ENCODE peak calls at places on chromosomes 7 and 10, in ten cellular contexts. One of them, this sample, is unnamed.

GRCh38 chr7:96017877-96018276 is 245.5 kb downstream of the DYNC1I1 start:
- DNase-seq in fibroblast of lung: no peak
- DNase-seq in activated CD4-positive, CD25-positive, alpha-beta regulatory T cell: no peak
- DNase-seq in AG08395: no peak
- DNase-seq in stimulated activated CD8-positive, alpha-beta memory T cell treated with anti-CD3 and anti-CD28 coated beads, Interleukin-12 subunit alpha, Interleukin-12 subunit beta, amount 100 ng/mL, for 4 hours: no peak
- DNase-seq in naive thymus-derived CD8-positive, alpha-beta T cell: no peak
- DNase-seq in NCI-H1417: peak; percentile 89
- DNase-seq in GM04504: no peak
- DNase-seq in AG04450: no peak
- DNase-seq in HCT116: no peak
- DNase-seq in this sample: no peak

GRCh38 chr7:131538071-131538790 is 18.2 kb downstream of the PODXL start:
- DNase-seq in fibroblast of lung: peak; percentile 69
- DNase-seq in activated CD4-positive, CD25-positive, alpha-beta regulatory T cell: no peak
- DNase-seq in AG08395: peak; percentile 53
- DNase-seq in stimulated activated CD8-positive, alpha-beta memory T cell treated with anti-CD3 and anti-CD28 coated beads, Interleukin-12 subunit alpha, Interleukin-12 subunit beta, amount 100 ng/mL, for 4 hours: no peak
- DNase-seq in naive thymus-derived CD8-positive, alpha-beta T cell: no peak
- DNase-seq in NCI-H1417: no peak
- DNase-seq in GM04504: no peak
- DNase-seq in AG04450: no peak
- DNase-seq in HCT116: peak; percentile 72
- DNase-seq in this sample: no peak

GRCh38 chr7:121428857-121429489 is 32.9 kb upstream of the FAM3C start:
- DNase-seq in fibroblast of lung: peak; percentile 71
- DNase-seq in activated CD4-positive, CD25-positive, alpha-beta regulatory T cell: no peak
- DNase-seq in AG08395: no peak
- DNase-seq in stimulated activated CD8-positive, alpha-beta memory T cell treated with anti-CD3 and anti-CD28 coated beads, Interleukin-12 subunit alpha, Interleukin-12 subunit beta, amount 100 ng/mL, for 4 hours: no peak
- DNase-seq in naive thymus-derived CD8-positive, alpha-beta T cell: no peak
- DNase-seq in NCI-H1417: no peak
- DNase-seq in GM04504: peak; percentile 24
- DNase-seq in AG04450: no peak
- DNase-seq in HCT116: no peak
- DNase-seq in this sample: no peak

GRCh38 chr10:24383681-24384106 is 174.8 kb downstream of the KIAA1217 start:
- DNase-seq in fibroblast of lung: peak; percentile 99
- DNase-seq in activated CD4-positive, CD25-positive, alpha-beta regulatory T cell: no peak
- DNase-seq in AG08395: peak; percentile 89
- DNase-seq in stimulated activated CD8-positive, alpha-beta memory T cell treated with anti-CD3 and anti-CD28 coated beads, Interleukin-12 subunit alpha, Interleukin-12 subunit beta, amount 100 ng/mL, for 4 hours: no peak
- DNase-seq in naive thymus-derived CD8-positive, alpha-beta T cell: no peak
- DNase-seq in NCI-H1417: no peak
- DNase-seq in GM04504: peak; percentile 70
- DNase-seq in AG04450: peak; percentile 95
- DNase-seq in HCT116: peak; percentile 81
- DNase-seq in this sample: peak; percentile 84

GRCh38 chr10:125824736-125825135 is 1.4 kb downstream of the BCCIP start:
- DNase-seq in fibroblast of lung: peak; percentile 61
- DNase-seq in activated CD4-positive, CD25-positive, alpha-beta regulatory T cell: no peak
- DNase-seq in AG08395: peak; percentile 18
- DNase-seq in stimulated activated CD8-positive, alpha-beta memory T cell treated with anti-CD3 and anti-CD28 coated beads, Interleukin-12 subunit alpha, Interleukin-12 subunit beta, amount 100 ng/mL, for 4 hours: no peak
- DNase-seq in naive thymus-derived CD8-positive, alpha-beta T cell: no peak
- DNase-seq in NCI-H1417: no peak
- DNase-seq in GM04504: no peak
- DNase-seq in AG04450: no peak
- DNase-seq in HCT116: no peak
- DNase-seq in this sample: peak; percentile 24

GRCh38 chr10:71767420-71768035 is 5.8 kb downstream of the VSIR start:
- DNase-seq in fibroblast of lung: peak; percentile 42
- DNase-seq in activated CD4-positive, CD25-positive, alpha-beta regulatory T cell: no peak
- DNase-seq in AG08395: peak; percentile 39
- DNase-seq in stimulated activated CD8-positive, alpha-beta memory T cell treated with anti-CD3 and anti-CD28 coated beads, Interleukin-12 subunit alpha, Interleukin-12 subunit beta, amount 100 ng/mL, for 4 hours: no peak
- DNase-seq in naive thymus-derived CD8-positive, alpha-beta T cell: no peak
- DNase-seq in NCI-H1417: no peak
- DNase-seq in GM04504: no peak
- DNase-seq in AG04450: no peak
- DNase-seq in HCT116: no peak
- DNase-seq in this sample: peak; percentile 86

GRCh38 chr7:81514546-81514945 is 255.3 kb downstream of the HGF start:
- DNase-seq in fibroblast of lung: no peak
- DNase-seq in activated CD4-positive, CD25-positive, alpha-beta regulatory T cell: no peak
- DNase-seq in AG08395: no peak
- DNase-seq in stimulated activated CD8-positive, alpha-beta memory T cell treated with anti-CD3 and anti-CD28 coated beads, Interleukin-12 subunit alpha, Interleukin-12 subunit beta, amount 100 ng/mL, for 4 hours: no peak
- DNase-seq in naive thymus-derived CD8-positive, alpha-beta T cell: no peak
- DNase-seq in NCI-H1417: no peak
- DNase-seq in GM04504: no peak
- DNase-seq in AG04450: no peak
- DNase-seq in HCT116: no peak
- DNase-seq in this sample: no peak

GRCh38 chr10:8272794-8273425 is 218.4 kb downstream of the GATA3 start:
- DNase-seq in fibroblast of lung: no peak
- DNase-seq in activated CD4-positive, CD25-positive, alpha-beta regulatory T cell: no peak
- DNase-seq in AG08395: no peak
- DNase-seq in stimulated activated CD8-positive, alpha-beta memory T cell treated with anti-CD3 and anti-CD28 coated beads, Interleukin-12 subunit alpha, Interleukin-12 subunit beta, amount 100 ng/mL, for 4 hours: no peak
- DNase-seq in naive thymus-derived CD8-positive, alpha-beta T cell: no peak
- DNase-seq in NCI-H1417: no peak
- DNase-seq in GM04504: no peak
- DNase-seq in AG04450: no peak
- DNase-seq in HCT116: no peak
- DNase-seq in this sample: no peak

GRCh38 chr10:119279441-119279840 is 72.1 kb downstream of the GRK5 start:
- DNase-seq in fibroblast of lung: no peak
- DNase-seq in activated CD4-positive, CD25-positive, alpha-beta regulatory T cell: no peak
- DNase-seq in AG08395: no peak
- DNase-seq in stimulated activated CD8-positive, alpha-beta memory T cell treated with anti-CD3 and anti-CD28 coated beads, Interleukin-12 subunit alpha, Interleukin-12 subunit beta, amount 100 ng/mL, for 4 hours: no peak
- DNase-seq in naive thymus-derived CD8-positive, alpha-beta T cell: no peak
- DNase-seq in NCI-H1417: no peak
- DNase-seq in GM04504: no peak
- DNase-seq in AG04450: no peak
- DNase-seq in HCT116: no peak
- DNase-seq in this sample: no peak

GRCh38 chr10:131902211-131902610 is 1.4 kb downstream of the PPP2R2D start:
- DNase-seq in fibroblast of lung: no peak
- DNase-seq in activated CD4-positive, CD25-positive, alpha-beta regulatory T cell: no peak
- DNase-seq in AG08395: no peak
- DNase-seq in stimulated activated CD8-positive, alpha-beta memory T cell treated with anti-CD3 and anti-CD28 coated beads, Interleukin-12 subunit alpha, Interleukin-12 subunit beta, amount 100 ng/mL, for 4 hours: no peak
- DNase-seq in naive thymus-derived CD8-positive, alpha-beta T cell: no peak
- DNase-seq in NCI-H1417: no peak
- DNase-seq in GM04504: no peak
- DNase-seq in AG04450: no peak
- DNase-seq in HCT116: no peak
- DNase-seq in this sample: no peak

GRCh38 chr7:26990268-26990667 is 105.5 kb downstream of the HOXA1 start:
- DNase-seq in fibroblast of lung: peak; percentile 22
- DNase-seq in activated CD4-positive, CD25-positive, alpha-beta regulatory T cell: no peak
- DNase-seq in AG08395: no peak
- DNase-seq in stimulated activated CD8-positive, alpha-beta memory T cell treated with anti-CD3 and anti-CD28 coated beads, Interleukin-12 subunit alpha, Interleukin-12 subunit beta, amount 100 ng/mL, for 4 hours: no peak
- DNase-seq in naive thymus-derived CD8-positive, alpha-beta T cell: no peak
- DNase-seq in NCI-H1417: peak; percentile 9
- DNase-seq in GM04504: no peak
- DNase-seq in AG04450: no peak
- DNase-seq in HCT116: no peak
- DNase-seq in this sample: no peak

GRCh38 chr10:112823604-112824003 is 126.4 kb upstream of the TCF7L2 start:
- DNase-seq in fibroblast of lung: no peak
- DNase-seq in activated CD4-positive, CD25-positive, alpha-beta regulatory T cell: no peak
- DNase-seq in AG08395: no peak
- DNase-seq in stimulated activated CD8-positive, alpha-beta memory T cell treated with anti-CD3 and anti-CD28 coated beads, Interleukin-12 subunit alpha, Interleukin-12 subunit beta, amount 100 ng/mL, for 4 hours: no peak
- DNase-seq in naive thymus-derived CD8-positive, alpha-beta T cell: no peak
- DNase-seq in NCI-H1417: no peak
- DNase-seq in GM04504: no peak
- DNase-seq in AG04450: no peak
- DNase-seq in HCT116: no peak
- DNase-seq in this sample: no peak

GRCh38 chr10:103114876-103115275 is 78.2 kb downstream of the NT5C2 start:
- DNase-seq in fibroblast of lung: peak; percentile 11
- DNase-seq in activated CD4-positive, CD25-positive, alpha-beta regulatory T cell: no peak
- DNase-seq in AG08395: no peak
- DNase-seq in stimulated activated CD8-positive, alpha-beta memory T cell treated with anti-CD3 and anti-CD28 coated beads, Interleukin-12 subunit alpha, Interleukin-12 subunit beta, amount 100 ng/mL, for 4 hours: no peak
- DNase-seq in naive thymus-derived CD8-positive, alpha-beta T cell: no peak
- DNase-seq in NCI-H1417: no peak
- DNase-seq in GM04504: no peak
- DNase-seq in AG04450: no peak
- DNase-seq in HCT116: no peak
- DNase-seq in this sample: no peak

GRCh38 chr7:4830176-4830575 is 31.7 kb downstream of the PAPOLB start:
- DNase-seq in fibroblast of lung: peak; percentile 48
- DNase-seq in activated CD4-positive, CD25-positive, alpha-beta regulatory T cell: no peak
- DNase-seq in AG08395: peak; percentile 48
- DNase-seq in stimulated activated CD8-positive, alpha-beta memory T cell treated with anti-CD3 and anti-CD28 coated beads, Interleukin-12 subunit alpha, Interleukin-12 subunit beta, amount 100 ng/mL, for 4 hours: peak; percentile 6
- DNase-seq in naive thymus-derived CD8-positive, alpha-beta T cell: peak; percentile 30
- DNase-seq in NCI-H1417: peak; percentile 33
- DNase-seq in GM04504: peak; percentile 22
- DNase-seq in AG04450: peak; percentile 20
- DNase-seq in HCT116: peak; percentile 41
- DNase-seq in this sample: peak; percentile 74

GRCh38 chr10:131452926-131453771 is 141.6 kb upstream of the TCERG1L start:
- DNase-seq in fibroblast of lung: no peak
- DNase-seq in activated CD4-positive, CD25-positive, alpha-beta regulatory T cell: no peak
- DNase-seq in AG08395: no peak
- DNase-seq in stimulated activated CD8-positive, alpha-beta memory T cell treated with anti-CD3 and anti-CD28 coated beads, Interleukin-12 subunit alpha, Interleukin-12 subunit beta, amount 100 ng/mL, for 4 hours: no peak
- DNase-seq in naive thymus-derived CD8-positive, alpha-beta T cell: no peak
- DNase-seq in NCI-H1417: no peak
- DNase-seq in GM04504: no peak
- DNase-seq in AG04450: no peak
- DNase-seq in HCT116: no peak
- DNase-seq in this sample: no peak

GRCh38 chr10:72272689-72273409 is 875 bp upstream of the DDIT4 start:
- DNase-seq in fibroblast of lung: peak; percentile 92
- DNase-seq in activated CD4-positive, CD25-positive, alpha-beta regulatory T cell: no peak
- DNase-seq in AG08395: peak; percentile 92
- DNase-seq in stimulated activated CD8-positive, alpha-beta memory T cell treated with anti-CD3 and anti-CD28 coated beads, Interleukin-12 subunit alpha, Interleukin-12 subunit beta, amount 100 ng/mL, for 4 hours: no peak
- DNase-seq in naive thymus-derived CD8-positive, alpha-beta T cell: no peak
- DNase-seq in NCI-H1417: peak; percentile 85
- DNase-seq in GM04504: peak; percentile 98
- DNase-seq in AG04450: peak; percentile 94
- DNase-seq in HCT116: peak; percentile 80
- DNase-seq in this sample: peak; percentile 86

GRCh38 chr7:130363156-130363847 is 17.0 kb upstream of the CPA1 start:
- DNase-seq in fibroblast of lung: peak; percentile 100
- DNase-seq in activated CD4-positive, CD25-positive, alpha-beta regulatory T cell: no peak
- DNase-seq in AG08395: peak; percentile 90
- DNase-seq in stimulated activated CD8-positive, alpha-beta memory T cell treated with anti-CD3 and anti-CD28 coated beads, Interleukin-12 subunit alpha, Interleukin-12 subunit beta, amount 100 ng/mL, for 4 hours: no peak
- DNase-seq in naive thymus-derived CD8-positive, alpha-beta T cell: no peak
- DNase-seq in NCI-H1417: no peak
- DNase-seq in GM04504: peak; percentile 88
- DNase-seq in AG04450: peak; percentile 85
- DNase-seq in HCT116: peak; percentile 85
- DNase-seq in this sample: peak; percentile 62

GRCh38 chr7:5695037-5695708 is 86.3 kb downstream of the RNF216 start:
- DNase-seq in fibroblast of lung: peak; percentile 98
- DNase-seq in activated CD4-positive, CD25-positive, alpha-beta regulatory T cell: peak; percentile 20
- DNase-seq in AG08395: peak; percentile 81
- DNase-seq in stimulated activated CD8-positive, alpha-beta memory T cell treated with anti-CD3 and anti-CD28 coated beads, Interleukin-12 subunit alpha, Interleukin-12 subunit beta, amount 100 ng/mL, for 4 hours: peak; percentile 44
- DNase-seq in naive thymus-derived CD8-positive, alpha-beta T cell: peak; percentile 72
- DNase-seq in NCI-H1417: no peak
- DNase-seq in GM04504: peak; percentile 71
- DNase-seq in AG04450: peak; percentile 80
- DNase-seq in HCT116: no peak
- DNase-seq in this sample: no peak

GRCh38 chr10:14486777-14487510 is 156.2 kb upstream of the FRMD4A start:
- DNase-seq in fibroblast of lung: peak; percentile 49
- DNase-seq in activated CD4-positive, CD25-positive, alpha-beta regulatory T cell: no peak
- DNase-seq in AG08395: no peak
- DNase-seq in stimulated activated CD8-positive, alpha-beta memory T cell treated with anti-CD3 and anti-CD28 coated beads, Interleukin-12 subunit alpha, Interleukin-12 subunit beta, amount 100 ng/mL, for 4 hours: no peak
- DNase-seq in naive thymus-derived CD8-positive, alpha-beta T cell: no peak
- DNase-seq in NCI-H1417: no peak
- DNase-seq in GM04504: no peak
- DNase-seq in AG04450: peak; percentile 80
- DNase-seq in HCT116: no peak
- DNase-seq in this sample: peak; percentile 27

GRCh38 chr10:110783509-110784103 is 88.1 kb upstream of the PDCD4 start:
- DNase-seq in fibroblast of lung: no peak
- DNase-seq in activated CD4-positive, CD25-positive, alpha-beta regulatory T cell: peak; percentile 30
- DNase-seq in AG08395: no peak
- DNase-seq in stimulated activated CD8-positive, alpha-beta memory T cell treated with anti-CD3 and anti-CD28 coated beads, Interleukin-12 subunit alpha, Interleukin-12 subunit beta, amount 100 ng/mL, for 4 hours: peak; percentile 40
- DNase-seq in naive thymus-derived CD8-positive, alpha-beta T cell: peak; percentile 76
- DNase-seq in NCI-H1417: no peak
- DNase-seq in GM04504: no peak
- DNase-seq in AG04450: no peak
- DNase-seq in HCT116: no peak
- DNase-seq in this sample: no peak

GRCh38 chr10:113957013-113957412 is 86.7 kb upstream of the ADRB1 start:
- DNase-seq in fibroblast of lung: peak; percentile 87
- DNase-seq in activated CD4-positive, CD25-positive, alpha-beta regulatory T cell: no peak
- DNase-seq in AG08395: peak; percentile 39
- DNase-seq in stimulated activated CD8-positive, alpha-beta memory T cell treated with anti-CD3 and anti-CD28 coated beads, Interleukin-12 subunit alpha, Interleukin-12 subunit beta, amount 100 ng/mL, for 4 hours: no peak
- DNase-seq in naive thymus-derived CD8-positive, alpha-beta T cell: no peak
- DNase-seq in NCI-H1417: no peak
- DNase-seq in GM04504: peak; percentile 43
- DNase-seq in AG04450: peak; percentile 80
- DNase-seq in HCT116: no peak
- DNase-seq in this sample: no peak

GRCh38 chr7:885261-885892 is 9.0 kb downstream of the GET4 start:
- DNase-seq in fibroblast of lung: no peak
- DNase-seq in activated CD4-positive, CD25-positive, alpha-beta regulatory T cell: no peak
- DNase-seq in AG08395: no peak
- DNase-seq in stimulated activated CD8-positive, alpha-beta memory T cell treated with anti-CD3 and anti-CD28 coated beads, Interleukin-12 subunit alpha, Interleukin-12 subunit beta, amount 100 ng/mL, for 4 hours: no peak
- DNase-seq in naive thymus-derived CD8-positive, alpha-beta T cell: no peak
- DNase-seq in NCI-H1417: no peak
- DNase-seq in GM04504: no peak
- DNase-seq in AG04450: no peak
- DNase-seq in HCT116: no peak
- DNase-seq in this sample: no peak

GRCh38 chr10:47311193-47311899 is 10.9 kb upstream of the GDF2 start:
- DNase-seq in fibroblast of lung: peak; percentile 7
- DNase-seq in activated CD4-positive, CD25-positive, alpha-beta regulatory T cell: no peak
- DNase-seq in AG08395: no peak
- DNase-seq in stimulated activated CD8-positive, alpha-beta memory T cell treated with anti-CD3 and anti-CD28 coated beads, Interleukin-12 subunit alpha, Interleukin-12 subunit beta, amount 100 ng/mL, for 4 hours: no peak
- DNase-seq in naive thymus-derived CD8-positive, alpha-beta T cell: peak; percentile 57
- DNase-seq in NCI-H1417: no peak
- DNase-seq in GM04504: no peak
- DNase-seq in AG04450: no peak
- DNase-seq in HCT116: no peak
- DNase-seq in this sample: no peak

GRCh38 chr10:1274098-1274745 is 218.0 kb downstream of the WDR37 start:
- DNase-seq in fibroblast of lung: no peak
- DNase-seq in activated CD4-positive, CD25-positive, alpha-beta regulatory T cell: no peak
- DNase-seq in AG08395: no peak
- DNase-seq in stimulated activated CD8-positive, alpha-beta memory T cell treated with anti-CD3 and anti-CD28 coated beads, Interleukin-12 subunit alpha, Interleukin-12 subunit beta, amount 100 ng/mL, for 4 hours: no peak
- DNase-seq in naive thymus-derived CD8-positive, alpha-beta T cell: no peak
- DNase-seq in NCI-H1417: no peak
- DNase-seq in GM04504: no peak
- DNase-seq in AG04450: no peak
- DNase-seq in HCT116: no peak
- DNase-seq in this sample: no peak